ENCODE peak calls at places on chromosome 2, in ten cellular contexts. One of them, this sample, is unnamed.

GRCh38 chr2:138010890-138011289 is 46.6 kb downstream of the HNMT start:
- DNase-seq in brain microvascular endothelial cell: no peak
- DNase-seq in pancreas: no peak
- DNase-seq in H1: no peak
- DNase-seq in fibroblast of pulmonary artery: no peak
- DNase-seq in heart left ventricle: no peak
- DNase-seq in mucosa of descending colon: no peak
- DNase-seq in astrocyte of the cerebellum: no peak
- DNase-seq in uterus: no peak
- DNase-seq in nephron progenitor cell: no peak
- DNase-seq in this sample: no peak

GRCh38 chr2:84393829-84394228 is 65.3 kb downstream of the SUCLG1 start:
- DNase-seq in uterus: no peak
- DNase-seq in mucosa of descending colon: no peak
- DNase-seq in heart left ventricle: no peak
- DNase-seq in brain microvascular endothelial cell: no peak
- DNase-seq in fibroblast of pulmonary artery: no peak
- DNase-seq in H1: no peak
- DNase-seq in pancreas: no peak
- DNase-seq in nephron progenitor cell: no peak
- DNase-seq in astrocyte of the cerebellum: no peak
- DNase-seq in this sample: no peak

GRCh38 chr2:30206461-30207430 is 24.6 kb upstream of the LBH start:
- DNase-seq in brain microvascular endothelial cell: no peak
- DNase-seq in nephron progenitor cell: no peak
- DNase-seq in astrocyte of the cerebellum: no peak
- DNase-seq in uterus: no peak
- DNase-seq in heart left ventricle: no peak
- DNase-seq in pancreas: no peak
- DNase-seq in fibroblast of pulmonary artery: no peak
- DNase-seq in mucosa of descending colon: no peak
- DNase-seq in H1: no peak
- DNase-seq in this sample: no peak

GRCh38 chr2:47008381-47009280 is 93.0 kb upstream of the MCFD2 start:
- DNase-seq in astrocyte of the cerebellum: peak
- DNase-seq in brain microvascular endothelial cell: peak
- DNase-seq in heart left ventricle: peak
- DNase-seq in H1: no peak
- DNase-seq in mucosa of descending colon: no peak
- DNase-seq in uterus: peak
- DNase-seq in pancreas: no peak
- DNase-seq in nephron progenitor cell: peak
- DNase-seq in fibroblast of pulmonary artery: peak
- DNase-seq in this sample: no peak

GRCh38 chr2:240437861-240438809 is 2.7 kb downstream of the GPC1 start:
- DNase-seq in uterus: peak
- DNase-seq in mucosa of descending colon: peak
- DNase-seq in nephron progenitor cell: peak
- DNase-seq in heart left ventricle: peak
- DNase-seq in fibroblast of pulmonary artery: peak
- DNase-seq in brain microvascular endothelial cell: no peak
- DNase-seq in astrocyte of the cerebellum: peak
- DNase-seq in pancreas: no peak
- DNase-seq in H1: peak
- DNase-seq in this sample: peak

GRCh38 chr2:191167766-191168165 is 17.0 kb upstream of the STAT4 start:
- DNase-seq in pancreas: no peak
- DNase-seq in nephron progenitor cell: no peak
- DNase-seq in H1: no peak
- DNase-seq in heart left ventricle: no peak
- DNase-seq in uterus: no peak
- DNase-seq in fibroblast of pulmonary artery: peak
- DNase-seq in brain microvascular endothelial cell: no peak
- DNase-seq in mucosa of descending colon: peak
- DNase-seq in astrocyte of the cerebellum: peak
- DNase-seq in this sample: peak

GRCh38 chr2:102359527-102359926 is 3.9 kb downstream of the IL18R1 start:
- DNase-seq in astrocyte of the cerebellum: no peak
- DNase-seq in uterus: no peak
- DNase-seq in heart left ventricle: no peak
- DNase-seq in H1: no peak
- DNase-seq in pancreas: no peak
- DNase-seq in brain microvascular endothelial cell: no peak
- DNase-seq in mucosa of descending colon: no peak
- DNase-seq in nephron progenitor cell: no peak
- DNase-seq in fibroblast of pulmonary artery: no peak
- DNase-seq in this sample: no peak

GRCh38 chr2:193566276-193566675 is 1371.5 kb upstream of the TMEFF2 start:
- DNase-seq in heart left ventricle: no peak
- DNase-seq in H1: no peak
- DNase-seq in nephron progenitor cell: no peak
- DNase-seq in uterus: no peak
- DNase-seq in mucosa of descending colon: no peak
- DNase-seq in astrocyte of the cerebellum: no peak
- DNase-seq in fibroblast of pulmonary artery: peak
- DNase-seq in pancreas: no peak
- DNase-seq in brain microvascular endothelial cell: no peak
- DNase-seq in this sample: no peak

GRCh38 chr2:96856776-96857673 is 791 bp downstream of the ANKRD39 start:
- DNase-seq in heart left ventricle: peak
- DNase-seq in mucosa of descending colon: peak
- DNase-seq in pancreas: peak
- DNase-seq in astrocyte of the cerebellum: no peak
- DNase-seq in uterus: no peak
- DNase-seq in brain microvascular endothelial cell: no peak
- DNase-seq in H1: peak
- DNase-seq in nephron progenitor cell: no peak
- DNase-seq in fibroblast of pulmonary artery: no peak
- DNase-seq in this sample: no peak

GRCh38 chr2:224410946-224411561 is 9.1 kb upstream of the FAM124B start:
- DNase-seq in heart left ventricle: no peak
- DNase-seq in nephron progenitor cell: no peak
- DNase-seq in brain microvascular endothelial cell: no peak
- DNase-seq in pancreas: no peak
- DNase-seq in uterus: no peak
- DNase-seq in fibroblast of pulmonary artery: peak
- DNase-seq in mucosa of descending colon: no peak
- DNase-seq in H1: no peak
- DNase-seq in astrocyte of the cerebellum: no peak
- DNase-seq in this sample: no peak

GRCh38 chr2:135997380-135997779 is 12.0 kb upstream of the DARS1 start:
- DNase-seq in heart left ventricle: peak
- DNase-seq in pancreas: no peak
- DNase-seq in nephron progenitor cell: peak
- DNase-seq in fibroblast of pulmonary artery: no peak
- DNase-seq in astrocyte of the cerebellum: no peak
- DNase-seq in brain microvascular endothelial cell: no peak
- DNase-seq in H1: peak
- DNase-seq in uterus: no peak
- DNase-seq in mucosa of descending colon: no peak
- DNase-seq in this sample: no peak

GRCh38 chr2:1869248-1869647 is 124.9 kb upstream of the PXDN start:
- DNase-seq in mucosa of descending colon: no peak
- DNase-seq in uterus: no peak
- DNase-seq in heart left ventricle: no peak
- DNase-seq in pancreas: no peak
- DNase-seq in nephron progenitor cell: no peak
- DNase-seq in H1: no peak
- DNase-seq in brain microvascular endothelial cell: no peak
- DNase-seq in astrocyte of the cerebellum: no peak
- DNase-seq in fibroblast of pulmonary artery: no peak
- DNase-seq in this sample: no peak

GRCh38 chr2:101793277-101793969 is 95.9 kb downstream of the MAP4K4 start:
- DNase-seq in astrocyte of the cerebellum: no peak
- DNase-seq in pancreas: no peak
- DNase-seq in mucosa of descending colon: no peak
- DNase-seq in nephron progenitor cell: no peak
- DNase-seq in brain microvascular endothelial cell: no peak
- DNase-seq in fibroblast of pulmonary artery: no peak
- DNase-seq in heart left ventricle: peak
- DNase-seq in uterus: peak
- DNase-seq in H1: no peak
- DNase-seq in this sample: no peak

GRCh38 chr2:221503965-221504364 is 68.1 kb downstream of the EPHA4 start:
- DNase-seq in fibroblast of pulmonary artery: no peak
- DNase-seq in astrocyte of the cerebellum: no peak
- DNase-seq in nephron progenitor cell: no peak
- DNase-seq in heart left ventricle: no peak
- DNase-seq in uterus: no peak
- DNase-seq in mucosa of descending colon: no peak
- DNase-seq in H1: no peak
- DNase-seq in brain microvascular endothelial cell: no peak
- DNase-seq in pancreas: no peak
- DNase-seq in this sample: no peak

GRCh38 chr2:31529256-31529655 is 51.5 kb downstream of the SRD5A2 start:
- DNase-seq in astrocyte of the cerebellum: no peak
- DNase-seq in H1: no peak
- DNase-seq in nephron progenitor cell: no peak
- DNase-seq in brain microvascular endothelial cell: no peak
- DNase-seq in heart left ventricle: no peak
- DNase-seq in fibroblast of pulmonary artery: no peak
- DNase-seq in mucosa of descending colon: no peak
- DNase-seq in uterus: no peak
- DNase-seq in pancreas: no peak
- DNase-seq in this sample: no peak

GRCh38 chr2:154698238-154698788 is at the start of gene KCNJ3:
- DNase-seq in heart left ventricle: no peak
- DNase-seq in uterus: no peak
- DNase-seq in astrocyte of the cerebellum: no peak
- DNase-seq in fibroblast of pulmonary artery: no peak
- DNase-seq in nephron progenitor cell: no peak
- DNase-seq in brain microvascular endothelial cell: no peak
- DNase-seq in H1: no peak
- DNase-seq in pancreas: no peak
- DNase-seq in mucosa of descending colon: no peak
- DNase-seq in this sample: no peak

GRCh38 chr2:175880-176800 is 87.7 kb downstream of the SH3YL1 start:
- DNase-seq in fibroblast of pulmonary artery: no peak
- DNase-seq in H1: no peak
- DNase-seq in heart left ventricle: no peak
- DNase-seq in astrocyte of the cerebellum: no peak
- DNase-seq in mucosa of descending colon: peak
- DNase-seq in brain microvascular endothelial cell: no peak
- DNase-seq in pancreas: no peak
- DNase-seq in uterus: no peak
- DNase-seq in nephron progenitor cell: no peak
- DNase-seq in this sample: no peak

GRCh38 chr2:36358317-36358659 is 2.7 kb downstream of the CRIM1 start:
- DNase-seq in uterus: no peak
- DNase-seq in mucosa of descending colon: no peak
- DNase-seq in heart left ventricle: no peak
- DNase-seq in nephron progenitor cell: no peak
- DNase-seq in astrocyte of the cerebellum: no peak
- DNase-seq in fibroblast of pulmonary artery: peak
- DNase-seq in H1: no peak
- DNase-seq in brain microvascular endothelial cell: no peak
- DNase-seq in pancreas: no peak
- DNase-seq in this sample: no peak

GRCh38 chr2:36360834-36361233 is 5.3 kb downstream of the CRIM1 start:
- DNase-seq in uterus: no peak
- DNase-seq in nephron progenitor cell: no peak
- DNase-seq in mucosa of descending colon: no peak
- DNase-seq in brain microvascular endothelial cell: no peak
- DNase-seq in H1: no peak
- DNase-seq in fibroblast of pulmonary artery: no peak
- DNase-seq in heart left ventricle: no peak
- DNase-seq in astrocyte of the cerebellum: no peak
- DNase-seq in pancreas: no peak
- DNase-seq in this sample: no peak

GRCh38 chr2:36357506-36358316 is 2.1 kb downstream of the CRIM1 start:
- DNase-seq in H1: peak
- DNase-seq in astrocyte of the cerebellum: peak
- DNase-seq in uterus: peak
- DNase-seq in brain microvascular endothelial cell: peak
- DNase-seq in pancreas: no peak
- DNase-seq in mucosa of descending colon: peak
- DNase-seq in nephron progenitor cell: peak
- DNase-seq in fibroblast of pulmonary artery: peak
- DNase-seq in heart left ventricle: peak
- DNase-seq in this sample: no peak

GRCh38 chr2:36360063-36360462 is 4.5 kb downstream of the CRIM1 start:
- DNase-seq in fibroblast of pulmonary artery: no peak
- DNase-seq in brain microvascular endothelial cell: no peak
- DNase-seq in heart left ventricle: no peak
- DNase-seq in pancreas: no peak
- DNase-seq in nephron progenitor cell: no peak
- DNase-seq in mucosa of descending colon: no peak
- DNase-seq in H1: no peak
- DNase-seq in astrocyte of the cerebellum: no peak
- DNase-seq in uterus: no peak
- DNase-seq in this sample: no peak

GRCh38 chr2:36359006-36359580 is 3.5 kb downstream of the CRIM1 start:
- DNase-seq in brain microvascular endothelial cell: no peak
- DNase-seq in uterus: no peak
- DNase-seq in heart left ventricle: no peak
- DNase-seq in astrocyte of the cerebellum: no peak
- DNase-seq in fibroblast of pulmonary artery: no peak
- DNase-seq in mucosa of descending colon: no peak
- DNase-seq in nephron progenitor cell: no peak
- DNase-seq in pancreas: no peak
- DNase-seq in H1: no peak
- DNase-seq in this sample: no peak
- TF ChIP-seq CTCF in brain microvascular endothelial cell: no peak
- TF ChIP-seq CTCF in uterus: no peak
- TF ChIP-seq CTCF in heart left ventricle: peak
- TF ChIP-seq CTCF in astrocyte of the cerebellum: no peak
- TF ChIP-seq CTCF in fibroblast of pulmonary artery: peak
- TF ChIP-seq CTCF in mucosa of descending colon: no peak
- TF ChIP-seq CTCF in nephron progenitor cell: peak
- TF ChIP-seq CTCF in pancreas: peak
- TF ChIP-seq CTCF in H1: no peak
- TF ChIP-seq CTCF in this sample: peak

GRCh38 chr2:109260886-109261700 is 132.1 kb downstream of the SH3RF3 start:
- DNase-seq in pancreas: peak
- DNase-seq in mucosa of descending colon: peak
- DNase-seq in nephron progenitor cell: peak
- DNase-seq in fibroblast of pulmonary artery: peak
- DNase-seq in astrocyte of the cerebellum: no peak
- DNase-seq in uterus: no peak
- DNase-seq in H1: no peak
- DNase-seq in heart left ventricle: no peak
- DNase-seq in brain microvascular endothelial cell: no peak
- DNase-seq in this sample: no peak
- TF ChIP-seq CTCF in pancreas: no peak
- TF ChIP-seq CTCF in mucosa of descending colon: no peak
- TF ChIP-seq CTCF in nephron progenitor cell: peak
- TF ChIP-seq CTCF in fibroblast of pulmonary artery: peak
- TF ChIP-seq CTCF in astrocyte of the cerebellum: peak
- TF ChIP-seq CTCF in uterus: no peak
- TF ChIP-seq CTCF in H1: peak
- TF ChIP-seq CTCF in heart left ventricle: peak
- TF ChIP-seq CTCF in brain microvascular endothelial cell: peak
- TF ChIP-seq CTCF in this sample: peak

GRCh38 chr2:19819097-19820065 is 82.4 kb downstream of the TTC32 start:
- DNase-seq in H1: peak
- DNase-seq in nephron progenitor cell: no peak
- DNase-seq in heart left ventricle: no peak
- DNase-seq in mucosa of descending colon: no peak
- DNase-seq in brain microvascular endothelial cell: peak
- DNase-seq in astrocyte of the cerebellum: peak
- DNase-seq in fibroblast of pulmonary artery: peak
- DNase-seq in pancreas: no peak
- DNase-seq in uterus: no peak
- DNase-seq in this sample: no peak
- TF ChIP-seq CTCF in H1: no peak
- TF ChIP-seq CTCF in nephron progenitor cell: no peak
- TF ChIP-seq CTCF in heart left ventricle: no peak
- TF ChIP-seq CTCF in mucosa of descending colon: no peak
- TF ChIP-seq CTCF in brain microvascular endothelial cell: peak
- TF ChIP-seq CTCF in astrocyte of the cerebellum: no peak
- TF ChIP-seq CTCF in fibroblast of pulmonary artery: no peak
- TF ChIP-seq CTCF in pancreas: no peak
- TF ChIP-seq CTCF in uterus: no peak
- TF ChIP-seq CTCF in this sample: no peak

GRCh38 chr2:11320698-11321492 is 23.5 kb downstream of the ROCK2 start:
- DNase-seq in brain microvascular endothelial cell: no peak
- DNase-seq in uterus: no peak
- DNase-seq in astrocyte of the cerebellum: no peak
- DNase-seq in mucosa of descending colon: no peak
- DNase-seq in H1: no peak
- DNase-seq in pancreas: no peak
- DNase-seq in fibroblast of pulmonary artery: no peak
- DNase-seq in heart left ventricle: no peak
- DNase-seq in nephron progenitor cell: no peak
- DNase-seq in this sample: no peak
- TF ChIP-seq CTCF in brain microvascular endothelial cell: peak
- TF ChIP-seq CTCF in uterus: no peak
- TF ChIP-seq CTCF in astrocyte of the cerebellum: no peak
- TF ChIP-seq CTCF in mucosa of descending colon: no peak
- TF ChIP-seq CTCF in H1: peak
- TF ChIP-seq CTCF in pancreas: no peak
- TF ChIP-seq CTCF in fibroblast of pulmonary artery: no peak
- TF ChIP-seq CTCF in heart left ventricle: no peak
- TF ChIP-seq CTCF in nephron progenitor cell: no peak
- TF ChIP-seq CTCF in this sample: no peak

This sample was measured in AG09319.